ENCODE peak calls at places on chromosomes 4 and X, in five cellular contexts. One of them, this sample, is unnamed. For H3K9me3, the result is how much of the 10 kb centered on the place peaks cover.

GRCh38 chr4:7004331-7004730 is 38.8 kb upstream of the TADA2B start:
- DNase-seq in aorta: no peak
- DNase-seq in Peyer's patch: no peak
- DNase-seq in A549: no peak
- DNase-seq in gastrocnemius medialis: no peak
- DNase-seq in this sample: no peak

GRCh38 chr4:156523492-156523891 is 448.1 kb downstream of the PDGFC start:
- DNase-seq in aorta: no peak
- DNase-seq in Peyer's patch: no peak
- DNase-seq in A549: no peak
- DNase-seq in gastrocnemius medialis: no peak
- DNase-seq in this sample: no peak

GRCh38 chrX:56802921-56803848 is 74.1 kb downstream of the NBDY start:
- DNase-seq in aorta: peak
- DNase-seq in Peyer's patch: peak
- DNase-seq in A549: no peak
- DNase-seq in gastrocnemius medialis: peak
- DNase-seq in this sample: peak

GRCh38 chr4:103046416-103047290 is 27.1 kb upstream of the SLC9B1 start:
- DNase-seq in aorta: no peak
- DNase-seq in Peyer's patch: no peak
- DNase-seq in A549: peak
- DNase-seq in gastrocnemius medialis: no peak
- DNase-seq in this sample: peak

GRCh38 chrX:51825432-51825831 is 68.0 kb upstream of the MAGED1 start:
- DNase-seq in aorta: no peak
- DNase-seq in Peyer's patch: no peak
- DNase-seq in A549: no peak
- DNase-seq in gastrocnemius medialis: no peak
- DNase-seq in this sample: no peak

GRCh38 chrX:129980540-129981206 is 1.8 kb upstream of the BCORL1 start:
- DNase-seq in aorta: peak
- DNase-seq in Peyer's patch: peak
- DNase-seq in A549: no peak
- DNase-seq in gastrocnemius medialis: no peak
- DNase-seq in this sample: no peak

GRCh38 chrX:51847463-51847862 is 46.0 kb upstream of the MAGED1 start:
- DNase-seq in aorta: no peak
- DNase-seq in Peyer's patch: no peak
- DNase-seq in A549: no peak
- DNase-seq in gastrocnemius medialis: no peak
- DNase-seq in this sample: no peak

GRCh38 chr4:141339966-141340365 is 119.3 kb downstream of the ZNF330 start:
- DNase-seq in aorta: no peak
- DNase-seq in Peyer's patch: no peak
- DNase-seq in A549: no peak
- DNase-seq in gastrocnemius medialis: no peak
- DNase-seq in this sample: no peak

GRCh38 chrX:119763175-119763574 is 4.8 kb downstream of the SOWAHD start:
- DNase-seq in aorta: no peak
- DNase-seq in Peyer's patch: no peak
- DNase-seq in A549: no peak
- DNase-seq in gastrocnemius medialis: no peak
- DNase-seq in this sample: no peak

GRCh38 chr4:116215622-116216021 is 869.8 kb downstream of the TRAM1L1 start:
- DNase-seq in aorta: no peak
- DNase-seq in Peyer's patch: no peak
- DNase-seq in A549: no peak
- DNase-seq in gastrocnemius medialis: no peak
- DNase-seq in this sample: no peak

GRCh38 chr4:173264245-173264959 is 69.8 kb downstream of the HMGB2 start:
- DNase-seq in aorta: no peak
- DNase-seq in Peyer's patch: no peak
- DNase-seq in A549: no peak
- DNase-seq in gastrocnemius medialis: no peak
- DNase-seq in this sample: no peak

GRCh38 chr4:14180166-14180565 is 552.6 kb upstream of the BOD1L1 start:
- DNase-seq in aorta: no peak
- DNase-seq in Peyer's patch: no peak
- DNase-seq in A549: no peak
- DNase-seq in gastrocnemius medialis: no peak
- DNase-seq in this sample: no peak

GRCh38 chrX:25204182-25204581 is 188.4 kb upstream of the ARX start:
- DNase-seq in aorta: no peak
- DNase-seq in Peyer's patch: no peak
- DNase-seq in A549: no peak
- DNase-seq in gastrocnemius medialis: no peak
- DNase-seq in this sample: no peak

GRCh38 chr4:6290256-6290655 is 20.6 kb downstream of the WFS1 start:
- DNase-seq in aorta: no peak
- DNase-seq in Peyer's patch: no peak
- DNase-seq in A549: no peak
- DNase-seq in gastrocnemius medialis: no peak
- DNase-seq in this sample: no peak

GRCh38 chrX:48043056-48043455 is 28.4 kb downstream of the ZNF630 start:
- DNase-seq in aorta: no peak
- DNase-seq in Peyer's patch: no peak
- DNase-seq in A549: no peak
- DNase-seq in gastrocnemius medialis: no peak
- DNase-seq in this sample: no peak

GRCh38 chr4:183571350-183572076 is 66.7 kb downstream of the ING2 start:
- DNase-seq in aorta: no peak
- DNase-seq in Peyer's patch: no peak
- DNase-seq in A549: peak
- DNase-seq in gastrocnemius medialis: no peak
- DNase-seq in this sample: peak

GRCh38 chr4:144688035-144688569 is 42.1 kb downstream of the HHIP start:
- DNase-seq in aorta: no peak
- DNase-seq in Peyer's patch: no peak
- DNase-seq in A549: no peak
- DNase-seq in gastrocnemius medialis: no peak
- DNase-seq in this sample: no peak

GRCh38 chr4:147326581-147326980 is 154.3 kb upstream of the EDNRA start:
- DNase-seq in aorta: no peak
- DNase-seq in Peyer's patch: no peak
- DNase-seq in A549: no peak
- DNase-seq in gastrocnemius medialis: no peak
- DNase-seq in this sample: no peak

GRCh38 chr4:148443550-148444295 is 1.5 kb upstream of the NR3C2 start:
- DNase-seq in aorta: peak
- DNase-seq in Peyer's patch: peak
- DNase-seq in A549: no peak
- DNase-seq in gastrocnemius medialis: peak
- DNase-seq in this sample: no peak

GRCh38 chr4:40763228-40763716 is 13.5 kb downstream of the NSUN7 start:
- DNase-seq in aorta: no peak
- DNase-seq in Peyer's patch: no peak
- DNase-seq in A549: no peak
- DNase-seq in gastrocnemius medialis: no peak
- DNase-seq in this sample: no peak

GRCh38 chr4:138035781-138036258 is 206.3 kb downstream of the SLC7A11 start:
- DNase-seq in aorta: no peak
- DNase-seq in Peyer's patch: no peak
- DNase-seq in A549: peak
- DNase-seq in gastrocnemius medialis: no peak
- DNase-seq in this sample: no peak

GRCh38 chrX:102624105-102624504 is 24.8 kb downstream of the ARMCX5 start:
- DNase-seq in aorta: no peak
- DNase-seq in Peyer's patch: no peak
- DNase-seq in A549: no peak
- DNase-seq in gastrocnemius medialis: no peak
- DNase-seq in this sample: no peak

GRCh38 chr4:150479665-150480064 is 102.3 kb upstream of the MAB21L2 start:
- DNase-seq in aorta: no peak
- DNase-seq in Peyer's patch: no peak
- DNase-seq in A549: no peak
- DNase-seq in gastrocnemius medialis: no peak
- DNase-seq in this sample: no peak

GRCh38 chr4:142098900-142099299 is 462.5 kb downstream of the IL15 start:
- DNase-seq in aorta: no peak
- DNase-seq in Peyer's patch: no peak
- DNase-seq in A549: no peak
- DNase-seq in gastrocnemius medialis: no peak
- DNase-seq in this sample: no peak

GRCh38 chr4:142405021-142405991 is 440.8 kb downstream of the INPP4B start:
- DNase-seq in aorta: peak
- DNase-seq in Peyer's patch: peak
- DNase-seq in A549: peak
- DNase-seq in gastrocnemius medialis: peak
- DNase-seq in this sample: no peak

GRCh38 chr4:119244344-119244743 is 31.8 kb downstream of the USP53 start:
- DNase-seq in aorta: no peak
- DNase-seq in Peyer's patch: no peak
- DNase-seq in A549: no peak
- DNase-seq in gastrocnemius medialis: no peak
- DNase-seq in this sample: no peak

GRCh38 chr4:99013402-99013843 is 17.9 kb downstream of the METAP1 start:
- DNase-seq in aorta: no peak
- DNase-seq in Peyer's patch: no peak
- DNase-seq in A549: no peak
- DNase-seq in gastrocnemius medialis: no peak
- DNase-seq in this sample: peak

GRCh38 chr4:3663791-3664190 is 102.4 kb upstream of the ADRA2C start:
- DNase-seq in aorta: no peak
- DNase-seq in Peyer's patch: no peak
- DNase-seq in A549: no peak
- DNase-seq in gastrocnemius medialis: no peak
- DNase-seq in this sample: no peak

GRCh38 chr4:63430105-63430504 is 979.1 kb downstream of the TECRL start:
- DNase-seq in aorta: no peak
- DNase-seq in Peyer's patch: no peak
- DNase-seq in A549: no peak
- DNase-seq in gastrocnemius medialis: no peak
- DNase-seq in this sample: no peak

DNA sequence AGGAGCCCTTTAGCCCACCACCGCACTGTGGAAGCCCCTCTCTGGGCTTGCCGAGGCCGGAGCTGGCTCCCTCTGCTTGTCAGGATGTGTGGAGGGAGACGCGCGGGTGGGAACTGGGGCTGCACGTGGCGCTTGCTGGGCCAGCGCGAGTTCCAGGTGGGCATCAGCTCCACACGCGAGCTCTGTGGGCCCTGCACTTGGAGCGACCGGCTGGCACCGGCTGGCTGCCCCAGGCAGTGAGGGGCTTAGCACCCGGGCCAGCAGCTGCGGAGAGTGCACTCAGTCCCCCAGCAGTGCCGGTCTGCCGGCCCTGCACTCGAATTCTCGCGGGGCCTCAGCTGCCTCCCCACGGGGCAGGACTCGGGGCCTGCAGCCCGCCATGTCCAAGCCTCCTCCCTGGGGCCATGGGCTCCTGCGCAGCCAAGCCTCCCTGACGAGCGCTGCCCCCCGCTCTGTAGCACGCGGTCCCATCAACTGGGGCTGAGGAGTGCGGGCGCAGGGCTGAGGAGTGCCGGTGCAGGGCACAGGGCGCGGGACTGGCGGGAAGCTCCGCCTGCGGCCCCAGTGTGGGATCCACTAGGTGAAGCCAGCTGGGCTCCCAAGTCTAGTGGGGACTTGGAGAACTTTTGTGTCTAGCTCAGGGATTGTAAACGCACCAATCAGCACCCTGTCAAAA is 93.6 kb downstream of the DTHD1 start:
- DNase-seq in aorta: peak
- DNase-seq in Peyer's patch: no peak
- DNase-seq in A549: no peak
- DNase-seq in gastrocnemius medialis: no peak
- DNase-seq in this sample: no peak
- H3K9me3 ChIP-seq in aorta: under half
- H3K9me3 ChIP-seq in Peyer's patch: under half
- H3K9me3 ChIP-seq in A549: under half
- H3K9me3 ChIP-seq in gastrocnemius medialis: under half
- H3K9me3 ChIP-seq in this sample: under half

DNA sequence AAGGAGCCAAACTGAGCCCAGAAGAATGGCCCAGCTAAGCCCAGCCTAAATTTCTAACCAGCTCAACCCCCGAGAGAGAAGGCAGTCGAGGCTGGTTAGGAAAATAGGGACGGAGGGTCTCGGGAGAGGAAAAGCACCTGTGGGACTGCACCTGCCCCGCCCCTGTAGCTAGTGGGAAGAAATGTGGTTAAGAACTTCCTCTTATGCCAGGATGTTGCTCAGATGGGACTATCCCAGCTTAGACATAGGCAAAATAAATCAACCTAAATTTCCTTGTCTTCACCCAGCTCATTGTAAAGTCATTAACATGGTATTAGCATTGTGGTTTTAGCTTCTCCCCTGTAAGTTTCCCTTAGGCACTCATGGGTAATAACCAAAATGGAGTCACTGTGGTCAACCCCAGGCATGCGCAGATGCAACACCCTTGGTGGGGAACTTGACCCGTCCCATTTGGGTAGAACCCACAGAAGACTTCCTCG is 86.8 kb downstream of the ZNF718 start:
- DNase-seq in aorta: no peak
- DNase-seq in Peyer's patch: no peak
- DNase-seq in A549: no peak
- DNase-seq in gastrocnemius medialis: no peak
- DNase-seq in this sample: no peak
- H3K9me3 ChIP-seq in aorta: under half
- H3K9me3 ChIP-seq in Peyer's patch: under half
- H3K9me3 ChIP-seq in A549: under half
- H3K9me3 ChIP-seq in gastrocnemius medialis: under half
- H3K9me3 ChIP-seq in this sample: under half

DNA sequence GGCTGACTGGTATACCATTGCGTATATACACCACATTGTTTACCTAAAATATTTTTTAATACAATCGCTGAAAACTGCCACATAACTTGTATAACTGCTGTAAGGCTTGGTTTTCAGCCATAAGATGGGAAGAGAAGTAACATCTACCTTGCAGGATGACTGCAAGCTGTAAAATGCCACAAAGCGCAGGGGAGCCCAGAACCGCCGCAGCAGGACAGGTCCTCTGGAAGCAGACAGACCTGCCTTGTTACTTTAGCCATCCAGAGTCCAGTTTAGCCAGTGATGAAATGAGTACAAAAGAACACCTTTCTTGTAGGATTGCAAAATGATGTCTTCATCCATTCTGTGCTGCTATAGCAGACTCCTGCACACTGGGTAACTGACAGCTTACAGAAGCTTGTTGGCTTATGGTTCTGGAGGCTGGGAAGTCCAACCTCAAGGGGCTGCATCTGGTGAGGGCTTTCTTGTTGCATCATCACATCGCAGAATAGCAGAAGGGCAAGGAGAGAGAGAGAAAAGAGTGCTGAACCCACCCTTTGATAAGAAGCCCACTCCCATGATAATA is 4.1 kb upstream of the CTBP1 start:
- DNase-seq in aorta: no peak
- DNase-seq in Peyer's patch: no peak
- DNase-seq in A549: no peak
- DNase-seq in gastrocnemius medialis: no peak
- DNase-seq in this sample: no peak
- H3K9me3 ChIP-seq in aorta: under half
- H3K9me3 ChIP-seq in Peyer's patch: under half
- H3K9me3 ChIP-seq in A549: half or more
- H3K9me3 ChIP-seq in gastrocnemius medialis: under half
- H3K9me3 ChIP-seq in this sample: under half

DNA sequence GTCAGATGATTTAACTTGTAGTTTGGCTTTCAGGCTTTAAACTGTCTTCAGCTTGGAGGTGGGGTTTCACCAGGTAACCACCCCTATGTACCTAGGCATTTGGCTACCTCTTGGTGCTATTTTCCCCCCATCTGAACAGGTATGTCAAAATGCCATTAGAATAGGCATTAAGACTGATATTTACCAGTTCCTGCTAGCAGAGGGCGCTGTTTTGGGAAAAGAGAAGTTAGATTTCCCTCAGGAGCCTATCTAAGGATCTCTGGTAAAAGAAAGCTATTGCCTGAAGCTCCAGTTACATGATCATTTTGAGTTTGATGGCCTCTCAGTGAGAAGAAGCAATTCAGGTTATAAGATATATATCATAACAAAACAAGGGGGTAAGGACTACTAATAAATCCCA is 879.1 kb downstream of the SH3BGRL start:
- DNase-seq in aorta: no peak
- DNase-seq in Peyer's patch: no peak
- DNase-seq in A549: no peak
- DNase-seq in gastrocnemius medialis: no peak
- DNase-seq in this sample: no peak
- H3K9me3 ChIP-seq in aorta: under half
- H3K9me3 ChIP-seq in Peyer's patch: under half
- H3K9me3 ChIP-seq in A549: under half
- H3K9me3 ChIP-seq in gastrocnemius medialis: under half
- H3K9me3 ChIP-seq in this sample: under half